ENCODE peak calls at places on chromosome 21, in four cellular contexts. One of them, this sample, is unnamed.

GRCh38 chr21:37119421-37120218 is 46.6 kb downstream of the TTC3 start:
- DNase-seq in K562: peak
- DNase-seq in GM12878: no peak
- DNase-seq in HepG2: peak
- DNase-seq in this sample: peak

GRCh38 chr21:41196990-41197389 is 29.0 kb downstream of the BACE2 start:
- DNase-seq in K562: no peak
- DNase-seq in GM12878: no peak
- DNase-seq in HepG2: no peak
- DNase-seq in this sample: no peak

GRCh38 chr21:16195896-16196443 is 466.2 kb downstream of the USP25 start:
- DNase-seq in K562: no peak
- DNase-seq in GM12878: no peak
- DNase-seq in HepG2: no peak
- DNase-seq in this sample: no peak

GRCh38 chr21:36681117-36681631 is 17.7 kb upstream of the SIM2 start:
- DNase-seq in K562: no peak
- DNase-seq in GM12878: no peak
- DNase-seq in HepG2: no peak
- DNase-seq in this sample: no peak

GRCh38 chr21:40844935-40845334 is 2.0 kb downstream of the DSCAM start:
- DNase-seq in K562: no peak
- DNase-seq in GM12878: no peak
- DNase-seq in HepG2: no peak
- DNase-seq in this sample: no peak

GRCh38 chr21:38645282-38645681 is 147.0 kb upstream of the ERG start:
- DNase-seq in K562: no peak
- DNase-seq in GM12878: no peak
- DNase-seq in HepG2: no peak
- DNase-seq in this sample: no peak

GRCh38 chr21:38355992-38356781 is 99.4 kb downstream of the KCNJ15 start:
- DNase-seq in K562: peak
- DNase-seq in GM12878: peak
- DNase-seq in HepG2: peak
- DNase-seq in this sample: peak

GRCh38 chr21:19122371-19122770 is 718.8 kb upstream of the TMPRSS15 start:
- DNase-seq in K562: no peak
- DNase-seq in GM12878: no peak
- DNase-seq in HepG2: no peak
- DNase-seq in this sample: no peak

DNA sequence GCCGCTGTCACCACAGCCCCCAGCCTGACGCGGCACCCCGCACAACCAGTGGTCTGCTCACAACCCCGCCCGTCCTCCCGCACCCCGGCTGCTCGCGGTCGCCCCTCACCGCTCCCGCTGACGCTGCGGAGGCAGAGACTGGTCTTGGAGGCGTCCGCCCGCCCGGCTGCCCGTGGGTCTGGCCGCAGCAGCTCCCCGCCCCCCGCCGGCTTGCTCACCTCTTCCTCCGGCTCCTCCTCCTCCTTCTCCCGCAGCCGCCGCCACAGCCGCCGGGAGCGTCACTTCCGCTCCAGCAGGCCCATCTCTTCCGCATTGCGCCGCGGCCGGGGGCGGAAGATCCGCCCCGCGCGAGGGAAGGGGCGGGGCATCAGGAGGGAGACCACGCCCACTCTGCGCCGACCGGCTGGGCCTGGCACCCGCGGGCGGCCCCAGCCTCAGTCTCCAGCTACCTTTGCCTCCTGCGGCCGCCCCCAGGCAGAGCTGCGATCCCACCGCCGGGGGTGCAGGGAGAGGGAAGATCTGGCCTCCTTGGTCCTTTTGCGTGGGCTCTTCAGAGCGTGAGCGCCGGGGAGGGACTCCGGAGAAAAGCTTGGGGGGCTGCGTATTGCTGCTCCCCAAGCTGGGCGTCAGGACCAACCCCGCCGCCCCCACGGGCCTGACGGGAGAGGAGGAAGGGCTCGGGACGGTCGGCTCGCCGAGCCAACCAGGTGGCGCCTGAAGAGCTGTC is at the start of gene SYNJ1:
- DNase-seq in K562: peak
- DNase-seq in GM12878: peak
- DNase-seq in HepG2: peak
- DNase-seq in this sample: peak
- TF ChIP-seq SP1 in K562: peak
- TF ChIP-seq SP1 in GM12878: peak
- TF ChIP-seq SP1 in HepG2: no peak
- TF ChIP-seq SP1 in this sample: peak

GRCh38 chr21:26845066-26845749 is at the start of gene ADAMTS1:
- DNase-seq in K562: no peak
- DNase-seq in GM12878: no peak
- DNase-seq in HepG2: peak
- DNase-seq in this sample: peak

GRCh38 chr21:26845750-26846035 is 484 bp upstream of the ADAMTS1 start:
- DNase-seq in K562: no peak
- DNase-seq in GM12878: no peak
- DNase-seq in HepG2: no peak
- DNase-seq in this sample: no peak

GRCh38 chr21:26847951-26848350 is 2.7 kb upstream of the ADAMTS1 start:
- DNase-seq in K562: no peak
- DNase-seq in GM12878: no peak
- DNase-seq in HepG2: no peak
- DNase-seq in this sample: no peak

GRCh38 chr21:26844258-26845065 is 747 bp downstream of the ADAMTS1 start:
- DNase-seq in K562: no peak
- DNase-seq in GM12878: no peak
- DNase-seq in HepG2: no peak
- DNase-seq in this sample: peak

GRCh38 chr21:26846036-26846931 is 1.1 kb upstream of the ADAMTS1 start:
- DNase-seq in K562: no peak
- DNase-seq in GM12878: no peak
- DNase-seq in HepG2: no peak
- DNase-seq in this sample: peak
- TF ChIP-seq CBFB in K562: no peak
- TF ChIP-seq CBFB in GM12878: no peak
- TF ChIP-seq CBFB in HepG2: no peak
- TF ChIP-seq CBFB in this sample: no peak

GRCh38 chr21:14685568-14685967 is 139.5 kb upstream of the SAMSN1 start:
- DNase-seq in K562: no peak
- DNase-seq in GM12878: peak
- DNase-seq in HepG2: no peak
- DNase-seq in this sample: no peak
- TF ChIP-seq SP1 in K562: no peak
- TF ChIP-seq SP1 in GM12878: no peak
- TF ChIP-seq SP1 in HepG2: no peak
- TF ChIP-seq SP1 in this sample: no peak

GRCh38 chr21:17231124-17231523 is 281.7 kb upstream of the CXADR start:
- DNase-seq in K562: no peak
- DNase-seq in GM12878: no peak
- DNase-seq in HepG2: peak
- DNase-seq in this sample: no peak

DNA sequence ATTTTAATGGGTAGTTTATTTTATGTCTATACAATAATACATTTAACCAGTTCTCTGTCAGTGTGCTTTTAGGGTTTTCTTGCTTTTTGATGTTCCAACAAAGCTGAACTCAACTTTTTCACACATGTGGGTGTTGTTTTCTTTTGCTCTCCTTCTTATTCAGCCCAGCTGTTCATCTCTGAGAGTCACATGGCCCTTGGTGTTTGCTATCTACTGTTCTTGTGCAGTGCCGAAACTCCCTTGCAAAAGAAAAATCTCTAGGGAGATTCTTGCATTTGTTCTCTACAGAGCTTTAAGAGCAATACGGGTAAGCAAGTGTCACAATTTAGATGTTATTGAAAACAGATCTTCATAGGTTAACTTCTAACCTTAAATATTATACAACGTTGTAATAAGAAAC is 281.1 kb upstream of the CXADR start:
- DNase-seq in K562: no peak
- DNase-seq in GM12878: no peak
- DNase-seq in HepG2: no peak
- DNase-seq in this sample: no peak
- TF ChIP-seq CBFB in K562: no peak
- TF ChIP-seq CBFB in GM12878: no peak
- TF ChIP-seq CBFB in HepG2: no peak
- TF ChIP-seq CBFB in this sample: no peak

DNA sequence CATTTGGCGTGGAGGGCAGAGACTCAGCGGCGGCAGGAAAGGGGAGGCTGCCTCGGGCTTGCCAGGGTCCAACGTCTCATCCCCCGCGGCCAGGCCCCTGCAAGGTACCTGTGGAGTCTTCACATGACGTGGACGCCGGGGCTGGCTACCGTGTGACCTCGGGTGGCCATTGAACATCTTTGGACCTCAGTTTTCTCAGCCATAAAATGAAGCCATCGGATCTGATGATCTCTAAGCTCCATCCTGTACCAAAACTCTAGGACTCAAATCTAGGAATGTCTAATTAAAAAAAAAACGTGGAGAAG is 141.8 kb upstream of the KCNE2 start:
- DNase-seq in K562: no peak
- DNase-seq in GM12878: no peak
- DNase-seq in HepG2: no peak
- DNase-seq in this sample: no peak
- TF ChIP-seq SP1 in K562: no peak
- TF ChIP-seq SP1 in GM12878: no peak
- TF ChIP-seq SP1 in HepG2: no peak
- TF ChIP-seq SP1 in this sample: no peak

GRCh38 chr21:32412162-32412997 is at the start of gene EVA1C:
- DNase-seq in K562: no peak
- DNase-seq in GM12878: no peak
- DNase-seq in HepG2: no peak
- DNase-seq in this sample: peak

GRCh38 chr21:32411366-32412161 is 942 bp upstream of the EVA1C start:
- DNase-seq in K562: peak
- DNase-seq in GM12878: no peak
- DNase-seq in HepG2: no peak
- DNase-seq in this sample: peak

GRCh38 chr21:32413697-32414578 is 1.4 kb downstream of the EVA1C start:
- DNase-seq in K562: no peak
- DNase-seq in GM12878: no peak
- DNase-seq in HepG2: no peak
- DNase-seq in this sample: no peak

GRCh38 chr21:32414579-32415358 is 2.3 kb downstream of the EVA1C start:
- DNase-seq in K562: peak
- DNase-seq in GM12878: no peak
- DNase-seq in HepG2: no peak
- DNase-seq in this sample: no peak

GRCh38 chr21:32412998-32413504 is 545 bp downstream of the EVA1C start:
- DNase-seq in K562: no peak
- DNase-seq in GM12878: no peak
- DNase-seq in HepG2: no peak
- DNase-seq in this sample: peak
- TF ChIP-seq CBFB in K562: no peak
- TF ChIP-seq CBFB in GM12878: no peak
- TF ChIP-seq CBFB in HepG2: no peak
- TF ChIP-seq CBFB in this sample: no peak

DNA sequence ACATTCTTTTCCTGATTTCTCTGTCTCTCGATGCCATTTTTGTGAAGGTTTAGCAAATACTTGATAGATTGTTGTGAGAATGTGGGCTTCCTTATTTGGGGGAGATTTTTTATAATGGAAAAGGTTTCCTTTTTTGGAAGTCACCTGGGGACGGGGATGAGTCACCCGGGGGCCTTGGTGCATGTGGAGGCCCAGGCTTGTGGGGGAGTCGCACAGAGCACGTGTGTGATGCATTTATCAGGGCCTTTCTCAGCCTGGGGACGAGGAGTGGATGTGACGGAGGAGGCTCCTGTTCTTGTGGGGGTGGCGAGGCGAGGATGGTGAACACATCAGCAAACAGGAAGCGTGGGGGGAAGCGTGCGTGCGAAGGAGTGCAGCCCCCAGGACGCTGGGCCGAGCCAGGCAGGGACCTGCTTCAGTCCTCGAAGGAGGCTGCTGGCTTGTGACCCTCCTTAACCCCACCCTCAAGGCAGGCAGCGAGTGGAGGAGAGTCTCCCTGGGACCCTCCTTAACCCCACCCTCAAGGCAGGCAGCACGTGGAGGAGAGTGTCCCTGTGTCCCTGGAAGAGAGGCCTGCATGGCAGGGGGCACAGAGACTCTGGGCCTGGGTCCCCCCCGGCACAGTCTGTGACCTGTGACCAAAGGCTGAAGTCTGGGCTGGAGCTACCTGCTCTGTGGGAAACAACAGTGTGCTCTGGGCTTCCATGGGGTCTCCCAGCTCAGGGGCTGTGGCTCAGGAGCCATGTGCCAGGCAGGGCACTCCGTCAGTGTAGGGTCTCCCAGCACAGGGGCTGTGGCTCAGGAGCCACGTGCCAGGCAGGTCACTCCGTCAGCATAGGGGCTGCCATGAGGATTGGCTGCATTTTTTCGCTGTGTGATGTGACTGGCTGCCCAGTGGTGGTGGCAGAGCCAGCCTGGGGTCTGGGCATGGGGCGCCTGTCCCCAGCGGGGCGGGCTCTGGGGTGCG is 57.2 kb downstream of the AGPAT3 start:
- DNase-seq in K562: peak
- DNase-seq in GM12878: peak
- DNase-seq in HepG2: no peak
- DNase-seq in this sample: no peak
- TF ChIP-seq SP1 in K562: peak
- TF ChIP-seq SP1 in GM12878: peak
- TF ChIP-seq SP1 in HepG2: no peak
- TF ChIP-seq SP1 in this sample: no peak

GRCh38 chr21:27719226-27719625 is 752.3 kb upstream of the ADAMTS5 start:
- DNase-seq in K562: no peak
- DNase-seq in GM12878: no peak
- DNase-seq in HepG2: no peak
- DNase-seq in this sample: no peak

GRCh38 chr21:27715131-27715530 is 748.2 kb upstream of the ADAMTS5 start:
- DNase-seq in K562: no peak
- DNase-seq in GM12878: no peak
- DNase-seq in HepG2: no peak
- DNase-seq in this sample: no peak

GRCh38 chr21:27713159-27714109 is 746.5 kb upstream of the ADAMTS5 start:
- DNase-seq in K562: no peak
- DNase-seq in GM12878: no peak
- DNase-seq in HepG2: no peak
- DNase-seq in this sample: no peak
- TF ChIP-seq CBFB in K562: no peak
- TF ChIP-seq CBFB in GM12878: no peak
- TF ChIP-seq CBFB in HepG2: no peak
- TF ChIP-seq CBFB in this sample: no peak

DNA sequence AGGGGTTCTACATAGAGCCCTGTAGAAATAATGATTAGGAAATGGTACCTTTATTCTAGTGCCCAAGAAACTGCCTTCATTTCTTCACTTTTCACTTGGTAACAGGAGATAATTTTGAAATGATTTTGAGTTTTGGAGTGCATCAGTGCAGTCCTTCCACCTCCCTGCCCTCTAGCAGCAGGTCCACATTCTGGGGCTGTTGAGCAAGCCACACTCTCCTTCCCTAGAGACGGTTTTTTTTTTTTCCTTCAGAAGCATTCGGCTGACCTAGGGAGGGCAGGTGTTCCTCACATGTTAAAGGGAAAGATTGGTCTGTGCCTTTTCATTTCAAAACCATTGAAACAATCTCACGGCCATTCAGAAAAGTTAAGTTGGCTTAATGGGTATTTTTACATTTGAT is 39.8 kb downstream of the SLC37A1 start:
- DNase-seq in K562: no peak
- DNase-seq in GM12878: no peak
- DNase-seq in HepG2: no peak
- DNase-seq in this sample: no peak
- TF ChIP-seq SP1 in K562: no peak
- TF ChIP-seq SP1 in GM12878: no peak
- TF ChIP-seq SP1 in HepG2: no peak
- TF ChIP-seq SP1 in this sample: no peak

GRCh38 chr21:45253180-45253579 is 34.5 kb downstream of the POFUT2 start:
- DNase-seq in K562: no peak
- DNase-seq in GM12878: no peak
- DNase-seq in HepG2: no peak
- DNase-seq in this sample: no peak
- TF ChIP-seq CBFB in K562: no peak
- TF ChIP-seq CBFB in GM12878: no peak
- TF ChIP-seq CBFB in HepG2: no peak
- TF ChIP-seq CBFB in this sample: no peak

This sample was measured in WTC11.